ENCODE peak calls at places on chromosome 3, in four cellular contexts. One of them, this sample, is unnamed.

GRCh38 chr3:174023445-174023844 is 625.9 kb downstream of the NLGN1 start:
- DNase-seq in AG10803: peak
- DNase-seq in EL: no peak
- DNase-seq in endothelial cell: no peak
- DNase-seq in this sample: no peak

GRCh38 chr3:52842424-52842823 is 7.6 kb upstream of the MUSTN1 start:
- DNase-seq in AG10803: no peak
- DNase-seq in EL: no peak
- DNase-seq in endothelial cell: no peak
- DNase-seq in this sample: no peak

GRCh38 chr3:97872209-97873042 is 50.6 kb downstream of the CRYBG3 start:
- DNase-seq in EL: peak
- DNase-seq in endothelial cell: no peak
- DNase-seq in AG10803: peak
- DNase-seq in this sample: peak

GRCh38 chr3:24999357-24999756 is 428.7 kb upstream of the RARB start:
- DNase-seq in AG10803: no peak
- DNase-seq in EL: no peak
- DNase-seq in endothelial cell: no peak
- DNase-seq in this sample: no peak

GRCh38 chr3:46693038-46693896 is at the start of gene ALS2CL:
- DNase-seq in AG10803: no peak
- DNase-seq in EL: peak
- DNase-seq in endothelial cell: peak
- DNase-seq in this sample: peak

GRCh38 chr3:146269271-146269670 is 18.4 kb upstream of the PLSCR4 start:
- DNase-seq in endothelial cell: no peak
- DNase-seq in AG10803: no peak
- DNase-seq in EL: no peak
- DNase-seq in this sample: no peak

GRCh38 chr3:44659434-44659833 is 10.9 kb downstream of the ZNF35 start:
- DNase-seq in endothelial cell: no peak
- DNase-seq in EL: no peak
- DNase-seq in AG10803: no peak
- DNase-seq in this sample: no peak

GRCh38 chr3:195708626-195709481 is 11.9 kb upstream of the MUC20 start:
- DNase-seq in EL: no peak
- DNase-seq in AG10803: peak
- DNase-seq in endothelial cell: no peak
- DNase-seq in this sample: peak

GRCh38 chr3:30227571-30228301 is 378.7 kb upstream of the TGFBR2 start:
- DNase-seq in endothelial cell: no peak
- DNase-seq in AG10803: peak
- DNase-seq in EL: peak
- DNase-seq in this sample: peak

GRCh38 chr3:193853511-193854219 is 260.7 kb downstream of the OPA1 start:
- DNase-seq in AG10803: no peak
- DNase-seq in EL: no peak
- DNase-seq in endothelial cell: no peak
- DNase-seq in this sample: no peak

GRCh38 chr3:187739125-187739560 is 6.1 kb downstream of the BCL6 start:
- DNase-seq in endothelial cell: peak
- DNase-seq in EL: no peak
- DNase-seq in AG10803: no peak
- DNase-seq in this sample: no peak

GRCh38 chr3:138072816-138073215 is 42.6 kb downstream of the DZIP1L start:
- DNase-seq in AG10803: no peak
- DNase-seq in EL: no peak
- DNase-seq in endothelial cell: no peak
- DNase-seq in this sample: no peak

GRCh38 chr3:182855076-182855475 is 61.8 kb downstream of the ATP11B start:
- DNase-seq in EL: no peak
- DNase-seq in AG10803: no peak
- DNase-seq in endothelial cell: no peak
- DNase-seq in this sample: no peak

GRCh38 chr3:197718904-197719303 is 17.8 kb downstream of the RUBCN start:
- DNase-seq in endothelial cell: no peak
- DNase-seq in AG10803: peak
- DNase-seq in EL: peak
- DNase-seq in this sample: peak

GRCh38 chr3:135762188-135762853 is 203.2 kb upstream of the PPP2R3A start:
- DNase-seq in AG10803: no peak
- DNase-seq in EL: no peak
- DNase-seq in endothelial cell: no peak
- DNase-seq in this sample: no peak

GRCh38 chr3:38482951-38483350 is 13.2 kb upstream of the EXOG start:
- DNase-seq in EL: no peak
- DNase-seq in endothelial cell: no peak
- DNase-seq in AG10803: no peak
- DNase-seq in this sample: no peak

GRCh38 chr3:50675179-50676030 is 678 bp downstream of the DOCK3 start:
- DNase-seq in endothelial cell: peak
- DNase-seq in AG10803: no peak
- DNase-seq in EL: no peak
- DNase-seq in this sample: peak

GRCh38 chr3:18062289-18063025 is 320.0 kb upstream of the TBC1D5 start:
- DNase-seq in endothelial cell: no peak
- DNase-seq in AG10803: peak
- DNase-seq in EL: peak
- DNase-seq in this sample: peak

GRCh38 chr3:48507256-48508061 is 3.5 kb upstream of the SHISA5 start:
- DNase-seq in AG10803: peak
- DNase-seq in endothelial cell: peak
- DNase-seq in EL: peak
- DNase-seq in this sample: peak

GRCh38 chr3:43079536-43080332 is 26.1 kb downstream of the POMGNT2 start:
- DNase-seq in EL: no peak
- DNase-seq in endothelial cell: no peak
- DNase-seq in AG10803: no peak
- DNase-seq in this sample: no peak